ENCODE peak calls at places on chromosomes 6 and 20, in six cellular contexts. One of them, this sample, is unnamed.

GRCh38 chr6:28336284-28337024 is 506 bp upstream of the ZSCAN31 start:
- DNase-seq in B cell: peak; percentile 59
- DNase-seq in esophagus squamous epithelium: no peak
- DNase-seq in bronchial epithelial cell: peak; percentile 30
- DNase-seq in GM20000: peak; percentile 26
- DNase-seq in tibial artery: no peak
- DNase-seq in this sample: no peak

GRCh38 chr6:136249336-136249735 is 775 bp downstream of the MTFR2 start:
- DNase-seq in B cell: no peak
- DNase-seq in esophagus squamous epithelium: no peak
- DNase-seq in bronchial epithelial cell: peak; percentile 25
- DNase-seq in GM20000: no peak
- DNase-seq in tibial artery: no peak
- DNase-seq in this sample: no peak

GRCh38 chr20:11919046-11919445 is 1.4 kb downstream of the BTBD3 start:
- DNase-seq in B cell: no peak
- DNase-seq in esophagus squamous epithelium: no peak
- DNase-seq in bronchial epithelial cell: no peak
- DNase-seq in GM20000: no peak
- DNase-seq in tibial artery: no peak
- DNase-seq in this sample: no peak

GRCh38 chr6:159180001-159180400 is 10.8 kb downstream of the FNDC1 start:
- DNase-seq in B cell: no peak
- DNase-seq in esophagus squamous epithelium: no peak
- DNase-seq in bronchial epithelial cell: no peak
- DNase-seq in GM20000: no peak
- DNase-seq in tibial artery: no peak
- DNase-seq in this sample: no peak

GRCh38 chr20:33653218-33653899 is 8.8 kb upstream of the C20orf144 start:
- DNase-seq in B cell: peak; percentile 62
- DNase-seq in esophagus squamous epithelium: no peak
- DNase-seq in bronchial epithelial cell: peak; percentile 39
- DNase-seq in GM20000: peak; percentile 82
- DNase-seq in tibial artery: no peak
- DNase-seq in this sample: no peak

GRCh38 chr6:29763491-29764289 is 40.5 kb downstream of the HLA-F start:
- DNase-seq in B cell: no peak
- DNase-seq in esophagus squamous epithelium: no peak
- DNase-seq in bronchial epithelial cell: peak; percentile 95
- DNase-seq in GM20000: no peak
- DNase-seq in tibial artery: no peak
- DNase-seq in this sample: peak; percentile 25

GRCh38 chr6:142946924-142947701 is 2.1 kb upstream of the HIVEP2 start:
- DNase-seq in B cell: peak; percentile 88
- DNase-seq in esophagus squamous epithelium: no peak
- DNase-seq in bronchial epithelial cell: peak; percentile 76
- DNase-seq in GM20000: peak; percentile 91
- DNase-seq in tibial artery: peak; percentile 81
- DNase-seq in this sample: peak; percentile 81

GRCh38 chr6:40399888-40400468 is 187.2 kb downstream of the LRFN2 start:
- DNase-seq in B cell: no peak
- DNase-seq in esophagus squamous epithelium: no peak
- DNase-seq in bronchial epithelial cell: peak; percentile 47
- DNase-seq in GM20000: no peak
- DNase-seq in tibial artery: no peak
- DNase-seq in this sample: no peak

GRCh38 chr20:43748274-43748673 is 21.5 kb upstream of the GTSF1L start:
- DNase-seq in B cell: no peak
- DNase-seq in esophagus squamous epithelium: no peak
- DNase-seq in bronchial epithelial cell: no peak
- DNase-seq in GM20000: no peak
- DNase-seq in tibial artery: no peak
- DNase-seq in this sample: no peak

GRCh38 chr20:49540696-49541435 is 27.1 kb downstream of the PTGIS start:
- DNase-seq in B cell: no peak
- DNase-seq in esophagus squamous epithelium: no peak
- DNase-seq in bronchial epithelial cell: no peak
- DNase-seq in GM20000: no peak
- DNase-seq in tibial artery: no peak
- DNase-seq in this sample: no peak

GRCh38 chr6:69961251-69961650 is 94.9 kb downstream of the COL19A1 start:
- DNase-seq in B cell: no peak
- DNase-seq in esophagus squamous epithelium: no peak
- DNase-seq in bronchial epithelial cell: no peak
- DNase-seq in GM20000: no peak
- DNase-seq in tibial artery: no peak
- DNase-seq in this sample: no peak

GRCh38 chr20:16283978-16284377 is 289.3 kb downstream of the KIF16B start:
- DNase-seq in B cell: no peak
- DNase-seq in esophagus squamous epithelium: no peak
- DNase-seq in bronchial epithelial cell: no peak
- DNase-seq in GM20000: no peak
- DNase-seq in tibial artery: no peak
- DNase-seq in this sample: no peak

GRCh38 chr6:48111143-48111506 is at the start of gene PTCHD4:
- DNase-seq in B cell: no peak
- DNase-seq in esophagus squamous epithelium: no peak
- DNase-seq in bronchial epithelial cell: peak; percentile 98
- DNase-seq in GM20000: no peak
- DNase-seq in tibial artery: no peak
- DNase-seq in this sample: no peak

GRCh38 chr6:165615629-165616028 is 47.4 kb downstream of the PDE10A start:
- DNase-seq in B cell: no peak
- DNase-seq in esophagus squamous epithelium: no peak
- DNase-seq in bronchial epithelial cell: no peak
- DNase-seq in GM20000: no peak
- DNase-seq in tibial artery: no peak
- DNase-seq in this sample: no peak

GRCh38 chr6:50826803-50827202 is 8.1 kb downstream of the TFAP2B start:
- DNase-seq in B cell: no peak
- DNase-seq in esophagus squamous epithelium: no peak
- DNase-seq in bronchial epithelial cell: no peak
- DNase-seq in GM20000: no peak
- DNase-seq in tibial artery: no peak
- DNase-seq in this sample: no peak

GRCh38 chr6:53309059-53309896 is 39.5 kb downstream of the ELOVL5 start:
- DNase-seq in B cell: no peak
- DNase-seq in esophagus squamous epithelium: no peak
- DNase-seq in bronchial epithelial cell: peak; percentile 40
- DNase-seq in GM20000: peak; percentile 46
- DNase-seq in tibial artery: no peak
- DNase-seq in this sample: no peak

GRCh38 chr20:38600057-38600456 is 1.6 kb upstream of the ARHGAP40 start:
- DNase-seq in B cell: no peak
- DNase-seq in esophagus squamous epithelium: no peak
- DNase-seq in bronchial epithelial cell: no peak
- DNase-seq in GM20000: no peak
- DNase-seq in tibial artery: no peak
- DNase-seq in this sample: no peak

GRCh38 chr20:38599410-38599882 is 2.2 kb upstream of the ARHGAP40 start:
- DNase-seq in B cell: no peak
- DNase-seq in esophagus squamous epithelium: no peak
- DNase-seq in bronchial epithelial cell: peak; percentile 50
- DNase-seq in GM20000: no peak
- DNase-seq in tibial artery: no peak
- DNase-seq in this sample: peak; percentile 83

GRCh38 chr20:38603286-38603685 is 1.7 kb downstream of the ARHGAP40 start:
- DNase-seq in B cell: no peak
- DNase-seq in esophagus squamous epithelium: no peak
- DNase-seq in bronchial epithelial cell: no peak
- DNase-seq in GM20000: no peak
- DNase-seq in tibial artery: no peak
- DNase-seq in this sample: no peak

GRCh38 chr20:38602185-38602581 is 574 bp downstream of the ARHGAP40 start:
- DNase-seq in B cell: no peak
- DNase-seq in esophagus squamous epithelium: no peak
- DNase-seq in bronchial epithelial cell: no peak
- DNase-seq in GM20000: no peak
- DNase-seq in tibial artery: no peak
- DNase-seq in this sample: no peak

DNA sequence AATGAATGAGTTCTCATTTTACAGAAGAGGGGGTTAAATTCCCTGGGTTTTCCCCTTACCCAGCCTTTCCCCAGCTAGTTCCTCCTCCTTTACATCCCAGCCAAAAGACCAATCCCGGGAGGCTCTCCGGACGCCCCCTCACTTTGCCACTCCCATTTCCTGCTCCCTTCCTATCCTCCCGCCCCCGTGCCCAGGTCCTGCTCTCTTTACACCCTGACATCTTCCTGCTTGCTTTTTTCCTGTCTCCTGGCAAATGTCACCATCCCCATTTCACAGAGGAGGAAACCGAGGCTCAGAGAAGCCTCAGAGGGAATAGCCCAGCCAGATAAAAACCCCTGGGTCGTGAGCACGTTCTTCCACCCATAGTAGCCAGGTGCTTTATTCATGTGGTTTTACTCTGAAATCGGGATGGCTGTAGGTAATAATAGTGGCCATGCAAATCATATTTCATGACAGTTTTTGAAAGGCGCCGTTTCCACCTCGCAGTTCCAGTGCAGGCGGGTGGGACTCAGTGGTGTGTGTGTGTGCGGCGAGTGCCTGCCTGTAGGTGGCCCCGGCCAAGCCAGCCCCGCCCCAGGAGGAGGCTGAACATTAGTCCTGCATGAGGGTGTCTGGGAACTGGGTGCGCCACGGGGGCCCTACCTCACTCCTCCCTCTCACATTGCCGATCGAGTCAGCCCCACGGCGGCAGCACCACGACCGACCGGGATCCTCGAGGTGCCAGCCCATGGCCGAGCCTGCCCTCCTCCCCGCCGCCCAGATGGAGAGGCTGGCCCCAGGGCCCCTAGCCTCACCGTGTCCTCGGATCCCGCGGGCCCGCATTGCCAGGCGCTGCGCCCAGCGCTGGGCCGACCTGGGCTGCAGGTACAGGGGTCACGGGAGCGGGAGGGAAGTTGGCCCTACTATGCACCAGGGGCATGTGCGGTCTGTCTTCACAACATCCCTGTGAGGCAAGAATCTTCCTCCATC is at the start of gene ARHGAP40:
- DNase-seq in B cell: no peak
- DNase-seq in esophagus squamous epithelium: no peak
- DNase-seq in bronchial epithelial cell: peak; percentile 63
- DNase-seq in GM20000: peak; percentile 69
- DNase-seq in tibial artery: no peak
- DNase-seq in this sample: no peak
- TF ChIP-seq CTCF in B cell: no peak
- TF ChIP-seq CTCF in esophagus squamous epithelium: no peak
- TF ChIP-seq CTCF in bronchial epithelial cell: peak; percentile 67
- TF ChIP-seq CTCF in GM20000: no peak
- TF ChIP-seq CTCF in tibial artery: no peak
- TF ChIP-seq CTCF in this sample: no peak

DNA sequence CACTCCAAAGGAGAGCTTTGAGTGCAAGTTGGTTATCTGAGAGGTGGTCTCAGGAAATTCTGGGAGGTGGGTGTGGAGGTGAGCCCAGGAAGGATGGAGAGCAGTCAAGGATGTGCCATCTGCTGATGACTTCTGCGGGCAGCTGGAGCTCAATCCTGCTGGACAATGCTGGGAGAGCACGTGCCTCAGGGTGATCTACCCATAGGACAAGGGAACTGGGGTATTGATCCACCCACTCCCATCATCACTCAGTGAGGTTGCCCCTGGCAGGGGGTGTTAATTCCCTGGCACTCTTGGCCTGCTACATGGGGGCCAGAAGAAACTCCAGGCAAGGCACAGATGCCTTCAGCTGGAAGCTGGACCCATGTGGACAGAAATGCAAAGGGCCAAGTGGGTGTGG is 7.1 kb upstream of the ZBP1 start:
- DNase-seq in B cell: peak; percentile 13
- DNase-seq in esophagus squamous epithelium: no peak
- DNase-seq in bronchial epithelial cell: no peak
- DNase-seq in GM20000: no peak
- DNase-seq in tibial artery: no peak
- DNase-seq in this sample: no peak
- TF ChIP-seq CTCF in B cell: no peak
- TF ChIP-seq CTCF in esophagus squamous epithelium: no peak
- TF ChIP-seq CTCF in bronchial epithelial cell: no peak
- TF ChIP-seq CTCF in GM20000: no peak
- TF ChIP-seq CTCF in tibial artery: no peak
- TF ChIP-seq CTCF in this sample: no peak

GRCh38 chr6:10961837-10962236 is 75.0 kb downstream of the SYCP2L start:
- DNase-seq in B cell: no peak
- DNase-seq in esophagus squamous epithelium: no peak
- DNase-seq in bronchial epithelial cell: no peak
- DNase-seq in GM20000: no peak
- DNase-seq in tibial artery: no peak
- DNase-seq in this sample: no peak
- TF ChIP-seq CTCF in B cell: no peak
- TF ChIP-seq CTCF in esophagus squamous epithelium: no peak
- TF ChIP-seq CTCF in bronchial epithelial cell: no peak
- TF ChIP-seq CTCF in GM20000: no peak
- TF ChIP-seq CTCF in tibial artery: no peak
- TF ChIP-seq CTCF in this sample: no peak

GRCh38 chr6:10746915-10747250 is 722 bp upstream of the TMEM14B start:
- DNase-seq in B cell: no peak
- DNase-seq in esophagus squamous epithelium: no peak
- DNase-seq in bronchial epithelial cell: no peak
- DNase-seq in GM20000: no peak
- DNase-seq in tibial artery: no peak
- DNase-seq in this sample: no peak

GRCh38 chr6:10745116-10745515 is 2.5 kb upstream of the TMEM14B start:
- DNase-seq in B cell: no peak
- DNase-seq in esophagus squamous epithelium: no peak
- DNase-seq in bronchial epithelial cell: no peak
- DNase-seq in GM20000: no peak
- DNase-seq in tibial artery: no peak
- DNase-seq in this sample: no peak

GRCh38 chr6:10743514-10743913 is 4.1 kb upstream of the TMEM14B start:
- DNase-seq in B cell: no peak
- DNase-seq in esophagus squamous epithelium: no peak
- DNase-seq in bronchial epithelial cell: no peak
- DNase-seq in GM20000: no peak
- DNase-seq in tibial artery: no peak
- DNase-seq in this sample: no peak

GRCh38 chr6:10749734-10750133 is 2.1 kb downstream of the TMEM14B start:
- DNase-seq in B cell: no peak
- DNase-seq in esophagus squamous epithelium: no peak
- DNase-seq in bronchial epithelial cell: no peak
- DNase-seq in GM20000: no peak
- DNase-seq in tibial artery: no peak
- DNase-seq in this sample: no peak

DNA sequence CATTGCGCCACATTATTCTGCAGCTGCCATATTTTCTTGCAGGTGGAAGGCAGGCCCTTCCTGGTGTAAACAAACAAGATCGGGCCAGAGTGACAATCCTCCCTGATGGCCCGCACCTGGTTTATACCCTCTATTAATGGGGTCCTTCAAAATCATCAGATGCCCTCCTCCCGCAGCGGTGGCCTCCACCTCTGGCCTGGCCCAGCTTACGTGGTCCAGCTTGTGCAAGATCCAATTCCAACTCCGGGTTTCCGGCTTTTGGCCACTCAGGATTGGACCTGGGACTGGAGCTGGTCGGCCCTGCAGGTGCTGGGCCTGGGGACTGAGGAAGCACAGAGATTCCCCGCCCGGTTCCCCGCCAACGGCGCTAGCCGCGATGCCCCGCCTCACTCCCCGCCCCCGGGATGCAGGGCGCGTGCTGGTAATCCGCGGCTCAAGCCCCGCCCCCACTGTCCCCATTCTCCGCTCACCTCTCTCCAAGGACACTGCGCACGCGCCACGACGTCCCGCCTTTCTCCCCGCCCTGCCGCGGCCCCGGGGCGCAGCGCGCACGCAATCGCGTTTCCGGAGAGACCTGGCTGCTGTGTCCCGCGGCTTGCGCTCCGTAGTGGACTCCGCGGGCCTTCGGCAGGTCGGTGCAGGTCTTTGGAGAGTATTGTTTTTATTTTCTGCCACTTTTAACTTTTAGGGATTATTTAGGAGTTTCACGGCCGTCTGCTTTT is at the start of gene TMEM14B:
- DNase-seq in B cell: peak; percentile 98
- DNase-seq in esophagus squamous epithelium: peak; percentile 95
- DNase-seq in bronchial epithelial cell: peak; percentile 89
- DNase-seq in GM20000: peak; percentile 97
- DNase-seq in tibial artery: peak; percentile 99
- DNase-seq in this sample: peak; percentile 99
- TF ChIP-seq CTCF in B cell: no peak
- TF ChIP-seq CTCF in esophagus squamous epithelium: no peak
- TF ChIP-seq CTCF in bronchial epithelial cell: no peak
- TF ChIP-seq CTCF in GM20000: no peak
- TF ChIP-seq CTCF in tibial artery: no peak
- TF ChIP-seq CTCF in this sample: peak; percentile 12